ENCODE peak calls at places on chromosomes 5 and 9, in seven cellular contexts. G is endodermal cell, B is ovary, C is HL-60, T is uterus, P is stomach, L is brain microvascular endothelial cell. E is an unnamed sample.

GRCh38 chr9:112789493-112789892 is 38.9 kb downstream of the SNX30 start:
- DNase-seq in B (no peak), L (no peak), P (no peak), C (no peak), T (no peak), G (no peak), E (no peak)

GRCh38 chr5:168531987-168532386 is 2.9 kb downstream of the FBLL1 start:
- DNase-seq in P (no peak), L (no peak), C (no peak), T (no peak), G (no peak), B (no peak), E (no peak)

GRCh38 chr5:172617817-172618216 is 23.2 kb upstream of the NEURL1B start:
- DNase-seq in C (no peak), L (no peak), B (no peak), P (no peak), G (no peak), T (peak), E (no peak)

GRCh38 chr5:119179857-119180641 is 109.2 kb downstream of the DMXL1 start:
- DNase-seq in G (no peak), L (no peak), B (no peak), P (no peak), C (no peak), T (no peak), E (no peak)

GRCh38 chr9:129763235-129763917 is 10.5 kb upstream of the PTGES start:
- DNase-seq in C (no peak), G (no peak), B (peak), L (peak), T (peak), P (no peak), E (peak)

GRCh38 chr5:14463629-14464028 is 118.0 kb upstream of the OTULINL start:
- DNase-seq in B (no peak), P (no peak), G (no peak), T (peak), L (no peak), C (peak), E (no peak)

GRCh38 chr9:116944714-116945534 is 257.8 kb downstream of the TRIM32 start:
- DNase-seq in L (no peak), T (no peak), G (peak), B (no peak), P (no peak), C (no peak), E (no peak)

GRCh38 chr9:108546223-108546622 is 309.6 kb downstream of the ACTL7B start:
- DNase-seq in B (no peak), C (no peak), G (no peak), P (no peak), T (no peak), L (no peak), E (no peak)

GRCh38 chr5:43648499-43649124 is 45.6 kb downstream of the NNT start:
- DNase-seq in G (no peak), L (no peak), P (no peak), C (no peak), B (no peak), T (peak), E (no peak)

GRCh38 chr5:119828536-119828935 is 199.2 kb downstream of the FAM170A start:
- DNase-seq in C (no peak), P (no peak), L (no peak), G (no peak), B (no peak), T (no peak), E (no peak)

GRCh38 chr9:136297016-136297691 is 6.7 kb downstream of the CCDC187 start:
- DNase-seq in T (no peak), C (no peak), B (no peak), P (peak), L (no peak), G (no peak), E (no peak)

GRCh38 chr5:79961731-79962579 is 29.1 kb downstream of the MTX3 start:
- DNase-seq in P (no peak), C (no peak), B (no peak), G (no peak), L (no peak), T (no peak), E (no peak)

GRCh38 chr9:98074119-98074990 is 17.8 kb downstream of the NANS start:
- DNase-seq in T (peak), P (peak), B (peak), C (no peak), G (peak), L (peak), E (no peak)

GRCh38 chr5:56405116-56405515 is 172.0 kb upstream of the ANKRD55 start:
- DNase-seq in T (no peak), G (peak), P (no peak), L (no peak), B (no peak), C (no peak), E (no peak)

GRCh38 chr9:77632652-77633051 is 15.5 kb downstream of the GNA14 start:
- DNase-seq in G (no peak), B (no peak), C (no peak), L (no peak), T (no peak), P (no peak), E (no peak)

GRCh38 chr5:155728857-155729683 is 597.9 kb upstream of the SGCD start:
- DNase-seq in C (no peak), P (no peak), L (no peak), G (peak), B (peak), T (no peak), E (no peak)

GRCh38 chr9:35680331-35681105 is 6.8 kb downstream of the CA9 start:
- DNase-seq in G (peak), C (no peak), P (peak), L (no peak), T (no peak), B (no peak), E (no peak)

GRCh38 chr9:84439253-84439652 is 98.7 kb upstream of the SLC28A3 start:
- DNase-seq in G (no peak), B (no peak), P (no peak), C (no peak), T (no peak), L (no peak), E (no peak)

GRCh38 chr5:135033026-135033861 is 784 bp downstream of the PITX1 start:
- DNase-seq in L (no peak), G (peak), C (peak), P (peak), B (no peak), T (no peak), E (peak)

GRCh38 chr5:68418230-68418629 is 202.7 kb downstream of the PIK3R1 start:
- DNase-seq in G (no peak), B (peak), P (no peak), T (peak), C (no peak), L (no peak), E (no peak)

GRCh38 chr5:5667136-5667554 is 244.7 kb downstream of the ICE1 start:
- DNase-seq in B (no peak), P (no peak), C (no peak), G (no peak), T (no peak), L (no peak), E (no peak)

GRCh38 chr5:176723440-176723839 is 76.2 kb downstream of the TSPAN17 start:
- DNase-seq in C (no peak), P (no peak), L (no peak), B (no peak), T (no peak), G (peak), E (no peak)

GRCh38 chr5:56270058-56270457 is 36.9 kb upstream of the ANKRD55 start:
- DNase-seq in P (no peak), C (no peak), G (no peak), T (no peak), L (no peak), B (no peak), E (no peak)

GRCh38 chr9:135067091-135067710 is 20.3 kb upstream of the OLFM1 start:
- DNase-seq in P (no peak), L (no peak), C (no peak), G (peak), B (no peak), T (peak), E (no peak)

GRCh38 chr9:7056237-7056636 is 298.5 kb downstream of the KDM4C start:
- DNase-seq in P (no peak), B (no peak), T (no peak), C (no peak), L (no peak), G (no peak), E (no peak)

GRCh38 chr9:133683494-133684460 is 47.6 kb downstream of the DBH start:
- DNase-seq in B (no peak), G (no peak), T (peak), C (no peak), P (no peak), L (peak), E (no peak)

GRCh38 chr5:35026280-35026840 is 21.4 kb downstream of the AGXT2 start:
- DNase-seq in B (no peak), T (no peak), G (no peak), L (no peak), P (no peak), C (no peak), E (no peak)

GRCh38 chr9:112905084-112905483 is 14.4 kb upstream of the SLC46A2 start:
- DNase-seq in G (no peak), C (no peak), P (no peak), B (no peak), T (no peak), L (no peak), E (no peak)

GRCh38 chr9:129021091-129021490 is 7.0 kb downstream of the SH3GLB2 start:
- DNase-seq in L (no peak), B (no peak), P (peak), T (no peak), G (no peak), C (no peak), E (no peak)

GRCh38 chr5:62305715-62306493 is at the start of gene KIF2A:
- DNase-seq in P (peak), G (peak), B (peak), L (peak), T (peak), C (peak), E (peak)

GRCh38 chr5:79193643-79194042 is 42.3 kb upstream of the JMY start:
- DNase-seq in L (no peak), G (no peak), B (no peak), P (no peak), T (no peak), C (no peak), E (no peak)

GRCh38 chr9:3261484-3261883 is 264.3 kb downstream of the RFX3 start:
- DNase-seq in L (peak), B (no peak), P (no peak), T (no peak), C (no peak), G (no peak), E (no peak)

DNA sequence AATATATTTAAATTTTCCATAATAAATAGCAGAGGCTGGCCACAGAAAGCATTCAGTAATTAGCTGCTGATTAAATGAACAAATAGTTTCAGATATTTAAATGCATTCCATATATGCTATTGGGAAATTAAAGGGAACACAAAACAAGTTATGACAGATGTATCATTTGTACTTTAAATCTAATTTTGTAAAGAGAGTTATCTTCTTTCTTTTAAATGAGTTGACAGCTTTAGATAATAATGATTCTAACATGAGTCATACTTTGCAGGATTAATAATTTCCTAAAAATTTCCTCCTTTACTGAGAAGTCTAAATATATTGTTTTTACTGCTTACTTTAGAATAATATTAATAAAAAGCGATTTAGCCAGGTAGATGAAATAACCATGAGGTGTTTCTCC is 320.1 kb downstream of the ADAMTS6 start:
- DNase-seq in G (no peak), P (no peak), T (no peak), B (no peak), L (no peak), C (no peak), E (no peak)
- H3K27ac ChIP-seq in G (no peak), P (no peak), T (no peak), B (no peak), L (peak), C (no peak), E (no peak)

GRCh38 chr9:32406046-32406445 is 21.6 kb downstream of the ACO1 start:
- DNase-seq in T (no peak), G (no peak), B (no peak), L (no peak), C (no peak), P (no peak), E (no peak)
- H3K4me3 ChIP-seq in T (no peak), G (no peak), B (no peak), L (no peak), C (no peak), P (no peak), E (no peak)

GRCh38 chr5:64384761-64385160 is 121.1 kb upstream of the RGS7BP start:
- DNase-seq in L (peak), B (no peak), P (no peak), C (no peak), T (no peak), G (peak), E (no peak)
- TF ChIP-seq CTCF in L (peak), B (no peak), P (no peak), C (no peak), T (no peak), G (peak), E (no peak)

GRCh38 chr9:38700695-38701094 is 19.2 kb downstream of the FAM240B start:
- DNase-seq in T (no peak), B (no peak), P (no peak), C (no peak), L (peak), G (no peak), E (no peak)

GRCh38 chr9:38708759-38709158 is 11.2 kb downstream of the FAM240B start:
- DNase-seq in B (no peak), P (no peak), C (no peak), G (no peak), T (no peak), L (peak), E (no peak)

GRCh38 chr9:38706493-38706892 is 13.4 kb downstream of the FAM240B start:
- DNase-seq in C (no peak), T (no peak), G (no peak), B (no peak), L (no peak), P (no peak), E (no peak)

GRCh38 chr9:38707885-38708640 is 11.9 kb downstream of the FAM240B start:
- DNase-seq in P (no peak), T (no peak), G (peak), L (no peak), B (no peak), C (no peak), E (no peak)

GRCh38 chr9:38705917-38706316 is 14.0 kb downstream of the FAM240B start:
- DNase-seq in C (no peak), B (no peak), G (no peak), T (no peak), L (no peak), P (no peak), E (no peak)
- H3K27ac ChIP-seq in C (no peak), B (no peak), G (no peak), T (no peak), L (no peak), P (no peak), E (no peak)

GRCh38 chr9:37100750-37101149 is 19.6 kb upstream of the ZCCHC7 start:
- DNase-seq in G (no peak), P (no peak), T (no peak), L (no peak), C (no peak), B (no peak), E (no peak)
- H3K4me3 ChIP-seq in G (no peak), P (no peak), T (no peak), L (no peak), C (no peak), B (no peak), E (no peak)